ENCODE peak calls at places on chromosome 6, in six cellular contexts. V is nephron progenitor cell, C is cardiac muscle cell, Z is retinal pigment epithelial cell, S is PC-3, Y is glutamatergic neuron. P is an unnamed sample.
A peak's percentile ranks its signal among the peaks of the same experiment; 100 is the strongest.

GRCh38 chr6:32857156-32857891 is 3.3 kb downstream of the PSMB9 start:
- DNase-seq in Y (no peak), C (no peak), V (no peak), S (no peak), Z (no peak), P (no peak)

GRCh38 chr6:33008944-33009861 is at the start of gene HLA-DOA:
- DNase-seq in S (no peak), C (peak; percentile 33), Y (no peak), V (peak; percentile 56), Z (no peak), P (peak; percentile 19)

GRCh38 chr6:90463359-90463758 is 123.5 kb downstream of the MAP3K7 start:
- DNase-seq in V (no peak), Z (no peak), C (no peak), S (no peak), Y (no peak), P (no peak)

GRCh38 chr6:127737768-127738167 is 160.8 kb downstream of the C6orf58 start:
- DNase-seq in Z (no peak), C (no peak), S (no peak), V (no peak), Y (no peak), P (no peak)

GRCh38 chr6:49030621-49031020 is 432.4 kb downstream of the MMUT start:
- DNase-seq in S (no peak), C (peak; percentile 10), Z (peak; percentile 79), V (no peak), Y (no peak), P (no peak)

GRCh38 chr6:112639436-112639835 is 292.3 kb downstream of the RFPL4B start:
- DNase-seq in Y (no peak), C (no peak), Z (peak; percentile 25), S (peak; percentile 52), V (no peak), P (no peak)

GRCh38 chr6:112287836-112288235 is 33.5 kb upstream of the LAMA4 start:
- DNase-seq in C (no peak), Z (no peak), Y (no peak), S (no peak), V (no peak), P (no peak)

GRCh38 chr6:8705435-8706020 is 270.2 kb upstream of the SLC35B3 start:
- DNase-seq in Y (no peak), Z (no peak), V (no peak), C (no peak), S (no peak), P (no peak)

GRCh38 chr6:161406633-161407032 is 132.8 kb upstream of the AGPAT4 start:
- DNase-seq in Z (peak; percentile 80), V (no peak), C (peak; percentile 81), Y (no peak), S (peak; percentile 90), P (no peak)

GRCh38 chr6:2663123-2663522 is 87.6 kb downstream of the MYLK4 start:
- DNase-seq in C (no peak), Y (no peak), V (no peak), S (no peak), Z (no peak), P (no peak)

GRCh38 chr6:85193339-85193738 is 256.5 kb upstream of the NT5E start:
- DNase-seq in Z (no peak), V (no peak), C (no peak), Y (no peak), S (no peak), P (no peak)

GRCh38 chr6:20953019-20953418 is 418.8 kb downstream of the CDKAL1 start:
- DNase-seq in C (no peak), Z (no peak), Y (no peak), V (no peak), S (no peak), P (peak; percentile 15)

GRCh38 chr6:82118150-82118562 is 129.4 kb downstream of the IBTK start:
- DNase-seq in Y (no peak), C (peak; percentile 54), S (no peak), V (no peak), Z (no peak), P (no peak)

GRCh38 chr6:44002591-44003344 is 124.5 kb downstream of the MRPL14 start:
- DNase-seq in V (peak; percentile 81), Z (peak; percentile 81), C (peak; percentile 49), Y (peak; percentile 63), S (no peak), P (peak; percentile 43)

GRCh38 chr6:68634503-68635411 is at the start of gene ADGRB3:
- DNase-seq in Z (peak; percentile 31), C (peak; percentile 87), V (peak; percentile 90), S (peak; percentile 51), Y (peak; percentile 95), P (peak; percentile 89)

GRCh38 chr6:143629104-143630080 is 48.4 kb upstream of the PHACTR2 start:
- DNase-seq in V (no peak), Z (no peak), S (no peak), Y (no peak), C (no peak), P (no peak)

GRCh38 chr6:142323377-142323776 is 21.6 kb downstream of the ADGRG6 start:
- DNase-seq in Z (no peak), C (no peak), V (no peak), Y (no peak), S (peak; percentile 98), P (no peak)

GRCh38 chr6:125826695-125827463 is 36.1 kb downstream of the NCOA7 start:
- DNase-seq in Z (no peak), C (no peak), V (no peak), S (no peak), Y (no peak), P (no peak)

GRCh38 chr6:143270026-143270425 is 180.5 kb downstream of the ADAT2 start:
- DNase-seq in Y (no peak), C (peak; percentile 62), S (no peak), Z (no peak), V (no peak), P (no peak)

GRCh38 chr6:156533860-156534580 is 243.2 kb upstream of the ARID1B start:
- DNase-seq in Z (no peak), S (no peak), C (no peak), V (no peak), Y (no peak), P (no peak)

GRCh38 chr6:163387317-163387716 is 27.2 kb upstream of the QKI start:
- DNase-seq in V (no peak), Z (no peak), Y (no peak), C (peak; percentile 17), S (no peak), P (no peak)

GRCh38 chr6:68059894-68060293 is 575.2 kb upstream of the ADGRB3 start:
- DNase-seq in S (no peak), Y (no peak), Z (no peak), C (peak; percentile 51), V (no peak), P (no peak)

GRCh38 chr6:111922454-111923297 is 49.4 kb upstream of the FYN start:
- DNase-seq in S (peak; percentile 31), Z (no peak), V (no peak), C (peak; percentile 70), Y (no peak), P (no peak)

GRCh38 chr6:148027201-148027600 is 315.4 kb upstream of the SASH1 start:
- DNase-seq in S (peak; percentile 24), Z (no peak), C (no peak), V (no peak), Y (no peak), P (no peak)

DNA sequence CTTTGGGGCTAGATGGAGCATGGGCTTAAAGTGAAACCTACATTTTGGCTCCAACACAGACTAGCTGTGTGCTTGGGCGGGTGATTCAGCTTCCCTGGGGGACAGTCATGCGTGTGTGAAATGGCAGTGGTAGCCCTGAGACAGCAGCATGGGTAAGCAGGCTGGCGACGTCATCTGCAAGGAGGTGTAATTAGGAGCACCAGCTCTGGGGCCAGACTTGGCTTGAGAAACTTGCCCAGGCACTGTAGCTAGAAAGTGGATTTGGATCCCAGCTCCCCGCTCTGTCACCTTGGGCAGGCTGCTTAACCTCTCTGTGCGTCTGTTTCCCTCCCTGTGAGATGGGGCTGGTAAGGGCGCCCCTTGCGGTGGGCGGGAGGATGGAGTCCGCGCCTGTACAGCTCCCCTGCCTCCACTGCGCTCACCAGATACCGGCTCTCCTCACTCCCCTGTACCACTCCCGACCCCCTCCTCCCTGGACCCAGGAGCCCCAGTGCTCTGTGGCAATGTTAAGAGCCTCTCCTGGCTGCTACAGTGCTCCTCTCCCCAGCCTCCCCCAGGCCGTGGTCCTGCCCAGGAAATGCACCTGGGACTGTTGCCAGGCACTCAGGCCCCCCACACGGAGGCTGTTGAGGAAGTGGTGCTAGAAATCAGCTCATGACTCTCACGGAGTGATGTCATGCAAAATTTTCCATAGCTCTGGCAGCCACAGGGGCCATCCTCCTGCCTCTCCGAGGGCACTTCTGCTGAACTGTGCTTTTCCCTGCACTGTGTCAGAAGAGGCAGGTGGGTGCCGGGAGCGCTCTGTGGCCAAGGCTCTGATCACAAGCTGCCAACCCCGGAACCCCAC is 44.6 kb downstream of the SYNJ2 start:
- DNase-seq in V (no peak), C (peak; percentile 99), Z (peak; percentile 91), S (peak; percentile 74), Y (no peak), P (peak; percentile 49)
- TF ChIP-seq CTCF in V (no peak), C (peak; percentile 79), Z (peak; percentile 34), S (no peak), Y (no peak), P (peak; percentile 35)

GRCh38 chr6:73452107-73452461 is at the start of gene CGAS:
- DNase-seq in Z (no peak), S (peak; percentile 75), C (peak; percentile 74), V (no peak), Y (peak; percentile 18), P (no peak)

GRCh38 chr6:73455865-73456629 is 4.0 kb upstream of the CGAS start:
- DNase-seq in C (peak; percentile 88), S (no peak), Z (no peak), Y (no peak), V (no peak), P (no peak)

DNA sequence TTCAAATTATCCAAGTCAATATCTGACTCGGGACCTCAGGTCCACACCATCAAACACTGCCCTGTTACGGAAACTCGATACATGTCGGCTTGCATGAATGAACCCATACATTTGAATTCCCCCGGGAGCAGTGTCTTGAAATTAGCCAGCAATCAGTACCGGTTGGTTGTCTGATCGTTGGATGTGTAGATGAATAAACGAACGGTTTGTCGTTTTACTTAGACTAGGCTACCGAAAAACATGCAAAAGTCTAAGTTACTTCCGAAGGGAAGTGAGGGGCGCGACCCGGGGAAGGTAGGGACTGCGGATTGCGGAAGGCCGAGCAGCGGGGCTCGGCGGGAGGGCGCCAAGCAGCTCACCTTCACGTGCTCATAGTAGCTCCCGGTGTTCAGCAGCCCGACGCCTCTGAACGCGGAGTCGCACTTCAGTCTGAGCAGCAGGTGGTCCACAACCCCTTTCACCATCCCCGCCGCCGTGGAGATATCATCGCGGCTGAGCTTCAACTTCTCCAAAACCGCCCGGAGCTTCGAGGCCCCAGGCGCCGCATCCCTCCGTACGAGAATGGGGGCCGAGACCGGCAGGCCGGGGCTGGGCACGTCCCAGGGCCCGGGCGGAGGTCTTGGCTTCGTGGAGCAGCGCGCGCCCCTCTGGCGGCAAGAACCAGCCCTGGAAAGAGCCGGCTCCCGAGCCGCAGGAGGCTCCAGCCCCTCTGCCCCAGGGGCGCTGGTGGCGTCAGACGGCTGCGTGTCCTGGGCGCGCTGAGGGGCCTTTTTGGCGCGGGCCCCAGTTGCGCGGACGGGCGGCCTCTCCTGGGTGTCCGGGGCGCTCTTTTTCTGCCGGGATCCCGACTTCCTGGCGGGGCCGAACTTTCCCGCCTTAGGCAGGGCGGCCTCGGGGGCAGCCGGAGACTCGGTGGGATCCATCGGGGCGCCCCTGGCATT is 661 bp downstream of the CGAS start:
- DNase-seq in S (peak; percentile 35), Y (peak; percentile 50), Z (no peak), V (peak; percentile 34), C (peak; percentile 59), P (peak; percentile 30)
- TF ChIP-seq CTCF in S (no peak), Y (no peak), Z (no peak), V (no peak), C (no peak), P (no peak)

GRCh38 chr6:23547851-23548250 is 578.2 kb upstream of the NRSN1 start:
- DNase-seq in Z (no peak), C (no peak), V (no peak), S (peak; percentile 57), Y (no peak), P (peak; percentile 27)
- TF ChIP-seq CTCF in Z (peak; percentile 33), C (no peak), V (peak; percentile 31), S (peak; percentile 59), Y (no peak), P (no peak)

GRCh38 chr6:4113623-4114022 is 21.8 kb downstream of the ECI2 start:
- DNase-seq in S (no peak), Z (no peak), Y (no peak), C (no peak), V (no peak), P (no peak)
- TF ChIP-seq CTCF in S (no peak), Z (no peak), Y (no peak), C (no peak), V (no peak), P (no peak)

P was measured in endothelial cell.